ENCODE peak calls at places on chromosomes 3 and 15, in six cellular contexts. Q is ecto neural progenitor cell, P is activated T-cell treated with anti-CD3 and anti-CD28 coated beads for 4 hours, A is GM20000, U is IMR-90, K is 8988T. E is an unnamed sample.
A peak's percentile ranks its signal among the peaks of the same experiment; 100 is the strongest.

GRCh38 chr15:64776402-64776786 is 1.0 kb upstream of the RBPMS2 start:
- DNase-seq in A (no peak), P (no peak), Q (no peak), U (no peak), K (no peak), E (no peak)

GRCh38 chr15:89616228-89616627 is 39.0 kb downstream of the KIF7 start:
- DNase-seq in U (no peak), Q (no peak), K (no peak), A (no peak), P (no peak), E (no peak)

GRCh38 chr15:29896062-29896461 is 73.8 kb upstream of the TJP1 start:
- DNase-seq in Q (no peak), U (no peak), K (no peak), P (no peak), A (no peak), E (no peak)

GRCh38 chr3:8324727-8325126 is 176.9 kb upstream of the LMCD1 start:
- DNase-seq in Q (peak; percentile 54), K (peak; percentile 53), U (peak; percentile 27), A (peak; percentile 57), P (peak; percentile 6), E (peak; percentile 14)

GRCh38 chr15:91942676-91943417 is 89.3 kb downstream of the SLCO3A1 start:
- DNase-seq in K (no peak), U (peak; percentile 89), Q (no peak), A (no peak), P (no peak), E (peak; percentile 43)

GRCh38 chr15:73017987-73018386 is 34.3 kb upstream of the NEO1 start:
- DNase-seq in P (no peak), A (no peak), K (no peak), Q (no peak), U (no peak), E (no peak)

GRCh38 chr3:122258757-122259371 is 66.2 kb upstream of the CSTA start:
- DNase-seq in P (no peak), Q (peak; percentile 72), K (peak; percentile 40), U (peak; percentile 56), A (peak; percentile 75), E (peak; percentile 45)

GRCh38 chr15:64379216-64379960 is 1.9 kb downstream of the PCLAF start:
- DNase-seq in Q (no peak), A (no peak), U (no peak), K (no peak), P (no peak), E (no peak)

GRCh38 chr3:176767385-176767784 is 429.9 kb downstream of the TBL1XR1 start:
- DNase-seq in A (no peak), Q (no peak), K (no peak), P (no peak), U (peak; percentile 28), E (no peak)

GRCh38 chr3:152071924-152072323 is 196.8 kb upstream of the MBNL1 start:
- DNase-seq in Q (no peak), A (peak; percentile 20), P (no peak), K (no peak), U (peak; percentile 70), E (peak; percentile 30)

GRCh38 chr15:36658905-36659304 is 79.5 kb downstream of the CDIN1 start:
- DNase-seq in P (no peak), Q (no peak), U (no peak), A (no peak), K (no peak), E (no peak)

GRCh38 chr15:62964251-62964650 is 78.3 kb upstream of the TPM1 start:
- DNase-seq in U (peak; percentile 12), P (no peak), A (no peak), Q (no peak), K (no peak), E (no peak)

GRCh38 chr3:64987731-64988130 is 299.9 kb upstream of the ADAMTS9 start:
- DNase-seq in K (no peak), P (no peak), U (no peak), A (no peak), Q (no peak), E (no peak)

GRCh38 chr3:184350618-184351017 is 10.8 kb downstream of the CLCN2 start:
- DNase-seq in Q (no peak), P (no peak), A (no peak), U (no peak), K (no peak), E (no peak)

GRCh38 chr15:68412218-68412617 is 19.7 kb downstream of the ITGA11 start:
- DNase-seq in U (no peak), Q (peak; percentile 25), K (no peak), A (no peak), P (no peak), E (no peak)

GRCh38 chr3:67325231-67325630 is 327.1 kb downstream of the KBTBD8 start:
- DNase-seq in K (no peak), P (no peak), U (no peak), A (no peak), Q (no peak), E (no peak)

GRCh38 chr3:9934993-9935392 is 1.4 kb downstream of the CRELD1 start:
- DNase-seq in P (no peak), K (no peak), U (no peak), Q (no peak), A (no peak), E (no peak)

GRCh38 chr15:53918180-53919079 is 59.8 kb upstream of the UNC13C start:
- DNase-seq in K (no peak), A (no peak), U (no peak), Q (no peak), P (no peak), E (no peak)

GRCh38 chr15:40869686-40870085 is 4.3 kb downstream of the RHOV start:
- DNase-seq in U (no peak), K (no peak), P (no peak), Q (no peak), A (no peak), E (no peak)

GRCh38 chr3:69761896-69762789 is 22.9 kb downstream of the MITF start:
- DNase-seq in A (no peak), Q (no peak), K (no peak), U (peak; percentile 88), P (no peak), E (no peak)

GRCh38 chr3:6737223-6737994 is 123.5 kb upstream of the GRM7 start:
- DNase-seq in K (no peak), A (no peak), Q (no peak), U (no peak), P (no peak), E (no peak)

GRCh38 chr3:40310690-40311089 is 1.2 kb downstream of the EIF1B start:
- DNase-seq in U (peak; percentile 44), P (no peak), K (no peak), Q (no peak), A (no peak), E (no peak)

GRCh38 chr15:65660927-65661326 is 39.2 kb downstream of the SLC24A1 start:
- DNase-seq in Q (no peak), P (no peak), K (no peak), U (peak; percentile 70), A (no peak), E (no peak)

GRCh38 chr3:50154476-50154839 is 666 bp upstream of the SEMA3F start:
- DNase-seq in U (no peak), K (peak; percentile 92), Q (no peak), A (no peak), P (no peak), E (no peak)

GRCh38 chr3:112646623-112647022 is 5.7 kb upstream of the CCDC80 start:
- DNase-seq in A (no peak), P (no peak), K (no peak), U (no peak), Q (no peak), E (no peak)

GRCh38 chr3:108100906-108101305 is 10.1 kb upstream of the CD47 start:
- DNase-seq in Q (no peak), P (peak; percentile 32), K (no peak), A (peak; percentile 72), U (no peak), E (no peak)

GRCh38 chr3:171339606-171340005 is 120.6 kb downstream of the TNIK start:
- DNase-seq in P (no peak), Q (no peak), U (no peak), K (no peak), A (no peak), E (no peak)

GRCh38 chr3:53130179-53131135 is at the start of gene RFT1:
- DNase-seq in U (peak; percentile 94), A (peak; percentile 89), Q (peak; percentile 97), P (peak; percentile 98), K (peak; percentile 69), E (peak; percentile 92)

GRCh38 chr3:114671741-114672510 is 378.1 kb downstream of the TIGIT start:
- DNase-seq in A (no peak), U (no peak), Q (no peak), K (no peak), P (no peak), E (no peak)

GRCh38 chr3:30770387-30770786 is 124.1 kb downstream of the GADL1 start:
- DNase-seq in A (no peak), P (no peak), K (no peak), U (peak; percentile 90), Q (no peak), E (no peak)

GRCh38 chr15:40032125-40032839 is 6.7 kb downstream of the SRP14 start:
- DNase-seq in A (no peak), U (no peak), P (no peak), K (no peak), Q (no peak), E (no peak)

GRCh38 chr15:81161215-81161673 is 27.2 kb downstream of the CFAP161 start:
- DNase-seq in U (no peak), Q (no peak), K (no peak), P (no peak), A (no peak), E (no peak)

GRCh38 chr3:73623996-73624362 is 762 bp downstream of the PDZRN3 start:
- DNase-seq in Q (peak; percentile 80), P (no peak), K (no peak), U (peak; percentile 85), A (no peak), E (no peak)

GRCh38 chr3:27166888-27167287 is 202.3 kb downstream of the NEK10 start:
- DNase-seq in P (no peak), U (peak; percentile 91), Q (no peak), A (no peak), K (no peak), E (no peak)

GRCh38 chr3:151219056-151219455 is 16.0 kb upstream of the GPR171 start:
- DNase-seq in U (peak; percentile 87), P (no peak), A (no peak), Q (no peak), K (no peak), E (no peak)

GRCh38 chr3:104388624-104389023 is 978.1 kb upstream of the ALCAM start:
- DNase-seq in A (no peak), U (peak; percentile 19), P (no peak), Q (no peak), K (no peak), E (no peak)

GRCh38 chr15:65804252-65804931 is 12.3 kb upstream of the DENND4A start:
- DNase-seq in P (no peak), U (peak; percentile 63), K (no peak), Q (no peak), A (no peak), E (no peak)

E was measured in NCI-H460.